ENCODE peak calls at places on chromosomes 6 and 20, in six cellular contexts. One of them, this sample, is unnamed.

GRCh38 chr6:37456126-37456525 is 23.1 kb downstream of the CMTR1 start:
- DNase-seq in K562: no peak
- DNase-seq in HepG2: no peak
- DNase-seq in H1: no peak
- DNase-seq in SK-N-SH: no peak
- DNase-seq in GM12878: no peak
- DNase-seq in this sample: no peak

GRCh38 chr6:121885399-121886152 is 450.1 kb downstream of the GJA1 start:
- DNase-seq in SK-N-SH: no peak
- DNase-seq in K562: no peak
- DNase-seq in HepG2: peak; percentile 74
- DNase-seq in GM12878: no peak
- DNase-seq in H1: no peak
- DNase-seq in this sample: no peak

GRCh38 chr20:35319206-35320197 is 27.3 kb upstream of the FAM83C start:
- DNase-seq in K562: no peak
- DNase-seq in HepG2: no peak
- DNase-seq in GM12878: no peak
- DNase-seq in H1: no peak
- DNase-seq in SK-N-SH: no peak
- DNase-seq in this sample: no peak

GRCh38 chr20:23413862-23414422 is 7.3 kb downstream of the NAPB start:
- DNase-seq in H1: no peak
- DNase-seq in SK-N-SH: no peak
- DNase-seq in K562: no peak
- DNase-seq in HepG2: no peak
- DNase-seq in GM12878: no peak
- DNase-seq in this sample: no peak

GRCh38 chr20:34979366-34980153 is 23.9 kb downstream of the MYH7B start:
- DNase-seq in H1: peak; percentile 71
- DNase-seq in HepG2: no peak
- DNase-seq in K562: peak; percentile 91
- DNase-seq in GM12878: no peak
- DNase-seq in SK-N-SH: peak; percentile 59
- DNase-seq in this sample: no peak

GRCh38 chr6:138817799-138818198 is 21.9 kb downstream of the ECT2L start:
- DNase-seq in K562: peak; percentile 11
- DNase-seq in SK-N-SH: no peak
- DNase-seq in H1: peak; percentile 41
- DNase-seq in GM12878: no peak
- DNase-seq in HepG2: no peak
- DNase-seq in this sample: no peak

GRCh38 chr6:109606362-109606761 is 84.6 kb downstream of the AK9 start:
- DNase-seq in HepG2: no peak
- DNase-seq in SK-N-SH: no peak
- DNase-seq in K562: no peak
- DNase-seq in H1: no peak
- DNase-seq in GM12878: no peak
- DNase-seq in this sample: no peak

GRCh38 chr6:147970970-147971369 is 371.7 kb upstream of the SASH1 start:
- DNase-seq in GM12878: no peak
- DNase-seq in HepG2: peak; percentile 12
- DNase-seq in H1: no peak
- DNase-seq in SK-N-SH: no peak
- DNase-seq in K562: peak; percentile 26
- DNase-seq in this sample: no peak

GRCh38 chr6:46914279-46914810 is 7.4 kb downstream of the ADGRF5 start:
- DNase-seq in HepG2: no peak
- DNase-seq in K562: no peak
- DNase-seq in H1: no peak
- DNase-seq in GM12878: no peak
- DNase-seq in SK-N-SH: no peak
- DNase-seq in this sample: no peak

GRCh38 chr6:66965227-66965626 is 1258.2 kb upstream of the EYS start:
- DNase-seq in SK-N-SH: no peak
- DNase-seq in K562: no peak
- DNase-seq in GM12878: no peak
- DNase-seq in HepG2: no peak
- DNase-seq in H1: no peak
- DNase-seq in this sample: no peak

GRCh38 chr6:84652356-84653026 is 111.9 kb downstream of the TBX18 start:
- DNase-seq in H1: no peak
- DNase-seq in HepG2: no peak
- DNase-seq in SK-N-SH: no peak
- DNase-seq in K562: no peak
- DNase-seq in GM12878: no peak
- DNase-seq in this sample: no peak

GRCh38 chr6:75489025-75489424 is 4.6 kb downstream of the FILIP1 start:
- DNase-seq in H1: no peak
- DNase-seq in K562: no peak
- DNase-seq in GM12878: no peak
- DNase-seq in HepG2: no peak
- DNase-seq in SK-N-SH: no peak
- DNase-seq in this sample: no peak

GRCh38 chr20:1874534-1875168 is 20.6 kb upstream of the SIRPA start:
- DNase-seq in H1: no peak
- DNase-seq in K562: no peak
- DNase-seq in SK-N-SH: no peak
- DNase-seq in HepG2: peak; percentile 81
- DNase-seq in GM12878: no peak
- DNase-seq in this sample: peak; percentile 95

GRCh38 chr6:170135041-170135440 is 155.8 kb downstream of the DLL1 start:
- DNase-seq in HepG2: no peak
- DNase-seq in GM12878: no peak
- DNase-seq in H1: no peak
- DNase-seq in SK-N-SH: no peak
- DNase-seq in K562: no peak
- DNase-seq in this sample: no peak

GRCh38 chr20:59646487-59646886 is 42.1 kb downstream of the PHACTR3 start:
- DNase-seq in H1: no peak
- DNase-seq in SK-N-SH: no peak
- DNase-seq in K562: no peak
- DNase-seq in HepG2: no peak
- DNase-seq in GM12878: no peak
- DNase-seq in this sample: no peak

GRCh38 chr6:135667694-135668455 is 170.3 kb upstream of the AHI1 start:
- DNase-seq in GM12878: no peak
- DNase-seq in HepG2: no peak
- DNase-seq in K562: no peak
- DNase-seq in H1: no peak
- DNase-seq in SK-N-SH: no peak
- DNase-seq in this sample: no peak

GRCh38 chr6:168737481-168737880 is 296.5 kb downstream of the SMOC2 start:
- DNase-seq in HepG2: peak; percentile 18
- DNase-seq in K562: no peak
- DNase-seq in SK-N-SH: no peak
- DNase-seq in H1: no peak
- DNase-seq in GM12878: no peak
- DNase-seq in this sample: no peak

GRCh38 chr6:111591370-111591900 is 14.2 kb downstream of the TRAF3IP2 start:
- DNase-seq in H1: no peak
- DNase-seq in K562: peak; percentile 58
- DNase-seq in GM12878: no peak
- DNase-seq in HepG2: peak; percentile 88
- DNase-seq in SK-N-SH: peak; percentile 74
- DNase-seq in this sample: peak; percentile 26

GRCh38 chr6:128599036-128599435 is 78.6 kb upstream of the PTPRK start:
- DNase-seq in SK-N-SH: no peak
- DNase-seq in GM12878: no peak
- DNase-seq in HepG2: no peak
- DNase-seq in K562: no peak
- DNase-seq in H1: no peak
- DNase-seq in this sample: no peak

GRCh38 chr20:13687827-13688226 is 49.1 kb upstream of the TASP1 start:
- DNase-seq in HepG2: no peak
- DNase-seq in SK-N-SH: no peak
- DNase-seq in H1: no peak
- DNase-seq in K562: no peak
- DNase-seq in GM12878: no peak
- DNase-seq in this sample: no peak

GRCh38 chr6:122381494-122382083 is 17.9 kb upstream of the HSF2 start:
- DNase-seq in K562: peak; percentile 77
- DNase-seq in SK-N-SH: peak; percentile 41
- DNase-seq in H1: peak; percentile 29
- DNase-seq in GM12878: peak; percentile 7
- DNase-seq in HepG2: peak; percentile 69
- DNase-seq in this sample: peak; percentile 42

GRCh38 chr6:150238857-150239407 is 96.1 kb downstream of the PPP1R14C start:
- DNase-seq in H1: no peak
- DNase-seq in K562: no peak
- DNase-seq in GM12878: no peak
- DNase-seq in HepG2: no peak
- DNase-seq in SK-N-SH: no peak
- DNase-seq in this sample: no peak

GRCh38 chr6:4388675-4389074 is 253.3 kb upstream of the ECI2 start:
- DNase-seq in GM12878: no peak
- DNase-seq in SK-N-SH: no peak
- DNase-seq in K562: peak; percentile 43
- DNase-seq in HepG2: no peak
- DNase-seq in H1: peak; percentile 23
- DNase-seq in this sample: no peak

GRCh38 chr20:9756660-9757059 is 82.2 kb downstream of the PAK5 start:
- DNase-seq in SK-N-SH: no peak
- DNase-seq in K562: no peak
- DNase-seq in H1: no peak
- DNase-seq in GM12878: no peak
- DNase-seq in HepG2: no peak
- DNase-seq in this sample: no peak

GRCh38 chr20:22584630-22584921 is 204 bp upstream of the FOXA2 start:
- DNase-seq in K562: peak; percentile 12
- DNase-seq in GM12878: no peak
- DNase-seq in HepG2: peak; percentile 70
- DNase-seq in SK-N-SH: no peak
- DNase-seq in H1: no peak
- DNase-seq in this sample: no peak

GRCh38 chr6:31578461-31579118 is 3.2 kb downstream of the TNF start:
- DNase-seq in HepG2: no peak
- DNase-seq in K562: no peak
- DNase-seq in H1: peak; percentile 61
- DNase-seq in GM12878: no peak
- DNase-seq in SK-N-SH: no peak
- DNase-seq in this sample: no peak

GRCh38 chr6:112967974-112968373 is 620.8 kb downstream of the RFPL4B start:
- DNase-seq in HepG2: no peak
- DNase-seq in H1: no peak
- DNase-seq in K562: no peak
- DNase-seq in SK-N-SH: no peak
- DNase-seq in GM12878: no peak
- DNase-seq in this sample: no peak

GRCh38 chr20:54733687-54734086 is 258.3 kb downstream of the DOK5 start:
- DNase-seq in H1: no peak
- DNase-seq in K562: no peak
- DNase-seq in GM12878: no peak
- DNase-seq in HepG2: no peak
- DNase-seq in SK-N-SH: no peak
- DNase-seq in this sample: no peak

DNA sequence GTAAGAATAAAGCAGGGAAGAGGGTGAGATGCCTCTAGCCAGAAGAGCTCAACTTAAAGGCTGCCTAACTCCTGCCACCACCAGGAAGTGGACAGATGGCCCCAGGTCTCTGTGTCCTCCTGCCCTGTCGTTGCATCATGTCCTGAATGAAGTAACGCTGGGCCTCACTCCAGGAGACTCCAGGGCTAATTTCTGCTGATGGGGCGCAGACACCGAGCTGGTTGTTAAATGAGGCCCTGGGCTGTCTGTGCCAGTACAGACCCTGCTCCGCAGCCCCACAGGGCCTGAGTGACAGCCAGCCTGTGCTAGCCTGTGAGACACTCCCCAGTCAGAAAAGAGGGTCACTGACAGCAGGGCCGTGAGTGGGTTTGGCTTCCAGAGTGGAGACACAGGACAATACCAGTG is 6.5 kb downstream of the IP6K3 start:
- DNase-seq in GM12878: no peak
- DNase-seq in K562: no peak
- DNase-seq in SK-N-SH: no peak
- DNase-seq in H1: no peak
- DNase-seq in HepG2: peak; percentile 45
- DNase-seq in this sample: peak; percentile 28
- TF ChIP-seq GABPA in GM12878: no peak
- TF ChIP-seq GABPA in K562: peak; percentile 69
- TF ChIP-seq GABPA in SK-N-SH: no peak
- TF ChIP-seq GABPA in H1: no peak
- TF ChIP-seq GABPA in HepG2: no peak
- TF ChIP-seq GABPA in this sample: no peak

GRCh38 chr6:159716247-159717086 is 10.8 kb upstream of the WTAP start:
- DNase-seq in HepG2: no peak
- DNase-seq in SK-N-SH: no peak
- DNase-seq in K562: no peak
- DNase-seq in H1: no peak
- DNase-seq in GM12878: no peak
- DNase-seq in this sample: peak; percentile 78
- TF ChIP-seq GABPA in HepG2: no peak
- TF ChIP-seq GABPA in SK-N-SH: no peak
- TF ChIP-seq GABPA in K562: no peak
- TF ChIP-seq GABPA in H1: no peak
- TF ChIP-seq GABPA in GM12878: no peak
- TF ChIP-seq GABPA in this sample: no peak

DNA sequence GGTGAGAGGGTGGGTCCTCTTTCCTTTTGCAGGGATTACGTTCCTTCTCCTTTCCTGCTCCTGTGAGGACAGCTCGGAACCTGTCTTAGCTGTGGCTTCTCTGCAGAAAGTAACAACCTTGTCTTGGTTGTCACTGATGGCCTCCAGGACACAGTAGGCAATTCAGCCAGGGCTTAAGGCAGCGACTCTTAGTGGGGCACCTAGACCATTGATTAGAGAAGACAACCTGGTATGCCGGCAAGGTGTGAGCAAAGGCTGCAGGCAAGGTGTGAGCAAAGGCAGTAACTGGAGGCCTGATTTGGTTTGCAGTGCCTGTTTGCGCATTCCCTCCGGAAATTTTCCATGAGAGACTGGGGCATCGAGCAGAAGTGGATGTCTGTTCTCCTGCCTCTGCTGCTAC is 37.6 kb downstream of the DYNLT1 start:
- DNase-seq in K562: no peak
- DNase-seq in SK-N-SH: no peak
- DNase-seq in HepG2: no peak
- DNase-seq in H1: no peak
- DNase-seq in GM12878: no peak
- DNase-seq in this sample: no peak
- TF ChIP-seq GABPA in K562: no peak
- TF ChIP-seq GABPA in SK-N-SH: no peak
- TF ChIP-seq GABPA in HepG2: no peak
- TF ChIP-seq GABPA in H1: no peak
- TF ChIP-seq GABPA in GM12878: no peak
- TF ChIP-seq GABPA in this sample: no peak

GRCh38 chr6:153167026-153167891 is 36.2 kb upstream of the RGS17 start:
- DNase-seq in H1: no peak
- DNase-seq in GM12878: no peak
- DNase-seq in HepG2: peak; percentile 22
- DNase-seq in SK-N-SH: no peak
- DNase-seq in K562: no peak
- DNase-seq in this sample: no peak
- TF ChIP-seq GABPA in H1: no peak
- TF ChIP-seq GABPA in GM12878: no peak
- TF ChIP-seq GABPA in HepG2: no peak
- TF ChIP-seq GABPA in SK-N-SH: no peak
- TF ChIP-seq GABPA in K562: no peak
- TF ChIP-seq GABPA in this sample: no peak

GRCh38 chr20:3980260-3981131 is 34.9 kb downstream of the RNF24 start:
- DNase-seq in GM12878: no peak
- DNase-seq in HepG2: peak; percentile 80
- DNase-seq in K562: peak; percentile 69
- DNase-seq in H1: no peak
- DNase-seq in SK-N-SH: peak; percentile 19
- DNase-seq in this sample: no peak
- TF ChIP-seq GABPA in GM12878: no peak
- TF ChIP-seq GABPA in HepG2: no peak
- TF ChIP-seq GABPA in K562: no peak
- TF ChIP-seq GABPA in H1: no peak
- TF ChIP-seq GABPA in SK-N-SH: no peak
- TF ChIP-seq GABPA in this sample: no peak